ENCODE peak calls at places on chromosomes 12 and 14, in eight cellular contexts. Y is kidney glomerular epithelial cell; W is COR-L47; P is colonic mucosa; S is Kasumi-1; M is T-helper 17 cell; C is left cardiac atrium; I is stimulated activated CD8-positive, alpha-beta memory T cell treated with anti-CD3 and anti-CD28 coated beads, Interleukin-12 subunit alpha, Interleukin-12 subunit beta, amount 100 ng/mL, for 4 hours. Q is an unnamed sample.

GRCh38 chr12:119938049-119938667 is 50.9 kb upstream of the BICDL1 start:
- DNase-seq in C (peak; percentile 44), S (peak; percentile 71), M (peak; percentile 42), I (peak; percentile 37), Y (peak; percentile 27), W (peak; percentile 9), P (peak; percentile 72), Q (no peak)

GRCh38 chr12:132222096-132222807 is 78.0 kb downstream of the NOC4L start:
- DNase-seq in M (no peak), P (no peak), C (no peak), I (no peak), Y (peak; percentile 55), W (peak; percentile 11), S (peak; percentile 65), Q (no peak)

GRCh38 chr12:51320695-51321320 is 3.2 kb downstream of the BIN2 start:
- DNase-seq in S (peak; percentile 62), C (no peak), M (no peak), W (no peak), P (no peak), I (no peak), Y (no peak), Q (no peak)

GRCh38 chr12:19181666-19182426 is 52.3 kb downstream of the PLEKHA5 start:
- DNase-seq in Y (no peak), M (no peak), S (peak; percentile 35), W (no peak), I (no peak), P (no peak), C (no peak), Q (no peak)

GRCh38 chr14:32205984-32206383 is 2.9 kb upstream of the RNU6-8 start:
- DNase-seq in I (no peak), S (no peak), M (no peak), P (no peak), Y (no peak), W (no peak), C (no peak), Q (no peak)

GRCh38 chr14:26332966-26333365 is 264.9 kb downstream of the NOVA1 start:
- DNase-seq in I (no peak), C (no peak), M (no peak), Y (no peak), S (no peak), W (no peak), P (no peak), Q (no peak)

GRCh38 chr14:40100544-40101196 is 668.4 kb upstream of the FBXO33 start:
- DNase-seq in S (no peak), M (no peak), Y (no peak), W (no peak), I (no peak), C (no peak), P (no peak), Q (no peak)

GRCh38 chr14:101604228-101604934 is 43.1 kb downstream of the DIO3 start:
- DNase-seq in C (no peak), I (no peak), Y (no peak), P (no peak), W (no peak), M (no peak), S (no peak), Q (no peak)

GRCh38 chr14:61527325-61528100 is 167.8 kb upstream of the HIF1A start:
- DNase-seq in Y (peak; percentile 96), P (no peak), C (no peak), M (no peak), S (peak; percentile 16), W (no peak), I (no peak), Q (peak; percentile 56)

GRCh38 chr12:106582661-106583577 is at the start of gene RFX4:
- DNase-seq in S (no peak), M (no peak), W (peak; percentile 35), C (no peak), I (no peak), P (no peak), Y (no peak), Q (no peak)

GRCh38 chr12:77120156-77120555 is 54.8 kb upstream of the E2F7 start:
- DNase-seq in C (no peak), M (no peak), P (no peak), S (no peak), I (no peak), W (no peak), Y (peak; percentile 53), Q (no peak)

GRCh38 chr12:29152223-29152868 is 3.3 kb downstream of the FAR2 start:
- DNase-seq in P (no peak), M (no peak), S (peak; percentile 66), I (no peak), Y (no peak), W (no peak), C (no peak), Q (no peak)

GRCh38 chr12:28328967-28329366 is 138.7 kb downstream of the CCDC91 start:
- DNase-seq in Y (no peak), S (no peak), I (no peak), W (no peak), P (no peak), M (no peak), C (no peak), Q (no peak)

GRCh38 chr14:68448379-68448778 is 344.5 kb downstream of the ZFP36L1 start:
- DNase-seq in I (no peak), W (no peak), S (no peak), P (no peak), M (no peak), C (no peak), Y (no peak), Q (no peak)

GRCh38 chr14:105199093-105199492 is 18.0 kb upstream of the NUDT14 start:
- DNase-seq in C (peak; percentile 76), Y (no peak), S (no peak), W (no peak), M (no peak), I (no peak), P (no peak), Q (no peak)

GRCh38 chr14:57487771-57488170 is 5.9 kb downstream of the CCDC198 start:
- DNase-seq in M (no peak), S (no peak), P (no peak), C (no peak), I (no peak), Y (peak; percentile 87), W (no peak), Q (no peak)

GRCh38 chr14:55814873-55815272 is 234.9 kb downstream of the KTN1 start:
- DNase-seq in W (no peak), M (no peak), S (no peak), Y (no peak), C (no peak), P (no peak), I (no peak), Q (peak; percentile 48)